ENCODE peak calls at places on chromosome 17, in seven cellular contexts. Y is NCI-H446, X is OCI-LY7, L is AG04450, G is T-cell, A is GM23338, W is retina. P is an unnamed sample.

GRCh38 chr17:55996826-55997225 is 156.4 kb upstream of the ANKFN1 start:
- DNase-seq in Y (no peak), X (no peak), L (no peak), G (no peak), A (no peak), W (no peak), P (no peak)

GRCh38 chr17:69539781-69540319 is 125.4 kb downstream of the MAP2K6 start:
- DNase-seq in Y (no peak), X (no peak), L (peak), G (no peak), A (no peak), W (no peak), P (no peak)

GRCh38 chr17:21119247-21119944 is 7.4 kb upstream of the DHRS7B start:
- DNase-seq in Y (no peak), X (peak), L (peak), G (peak), A (peak), W (peak), P (peak)

GRCh38 chr17:49843774-49844350 is 4.0 kb downstream of the TAC4 start:
- DNase-seq in Y (no peak), X (peak), L (no peak), G (no peak), A (peak), W (no peak), P (no peak)

GRCh38 chr17:74768069-74768762 is 7.9 kb downstream of the NAT9 start:
- DNase-seq in Y (peak), X (no peak), L (no peak), G (no peak), A (no peak), W (no peak), P (no peak)

GRCh38 chr17:60792250-60792898 is 114.7 kb downstream of the BCAS3 start:
- DNase-seq in Y (peak), X (no peak), L (no peak), G (no peak), A (no peak), W (no peak), P (no peak)

GRCh38 chr17:63039899-63040602 is 74.0 kb downstream of the TANC2 start:
- DNase-seq in Y (no peak), X (no peak), L (no peak), G (no peak), A (no peak), W (no peak), P (no peak)

GRCh38 chr17:36133629-36134259 is 30.1 kb downstream of the CCL4 start:
- DNase-seq in Y (no peak), X (no peak), L (no peak), G (no peak), A (no peak), W (no peak), P (no peak)

GRCh38 chr17:16044484-16044883 is 44.9 kb downstream of the TTC19 start:
- DNase-seq in Y (no peak), X (no peak), L (no peak), G (no peak), A (peak), W (no peak), P (no peak)

GRCh38 chr17:79942591-79943353 is 92.9 kb downstream of the TBC1D16 start:
- DNase-seq in Y (no peak), X (peak), L (no peak), G (peak), A (no peak), W (peak), P (no peak)

GRCh38 chr17:80023261-80024205 is 12.1 kb downstream of the TBC1D16 start:
- DNase-seq in Y (peak), X (no peak), L (no peak), G (no peak), A (peak), W (peak), P (no peak)

GRCh38 chr17:7704601-7705268 is at the start of gene EFNB3:
- DNase-seq in Y (no peak), X (no peak), L (no peak), G (no peak), A (peak), W (peak), P (peak)